ENCODE peak calls at places on chromosomes 2 and 18, in nine cellular contexts. V, K, L, U, N, H, B, A and Z are unnamed samples.

GRCh38 chr2:20229322-20230201 is 4.6 kb upstream of the SDC1 start:
- DNase-seq in B (no peak), U (no peak), N (peak; percentile 74), A (no peak), H (no peak), L (no peak), V (no peak), K (no peak), Z (no peak)

GRCh38 chr2:209610631-209611030 is 161.0 kb upstream of the UNC80 start:
- DNase-seq in U (no peak), L (no peak), H (no peak), N (no peak), B (no peak), A (no peak), V (no peak), K (no peak), Z (no peak)

GRCh38 chr2:105612049-105612448 is 132.7 kb upstream of the NCK2 start:
- DNase-seq in V (no peak), N (no peak), U (no peak), K (no peak), H (no peak), A (no peak), L (no peak), B (no peak), Z (no peak)

GRCh38 chr2:36800381-36800780 is 103.9 kb downstream of the VIT start:
- DNase-seq in U (no peak), K (no peak), A (no peak), N (no peak), L (no peak), V (no peak), B (no peak), H (no peak), Z (no peak)

GRCh38 chr2:109612991-109613921 is 510 bp downstream of the SEPTIN10 start:
- DNase-seq in U (peak; percentile 75), N (peak; percentile 72), B (peak; percentile 70), K (peak; percentile 55), H (peak; percentile 63), V (peak; percentile 41), A (no peak), L (peak; percentile 72), Z (peak; percentile 58)

GRCh38 chr2:54396107-54396506 is 60.0 kb upstream of the SPTBN1 start:
- DNase-seq in K (no peak), U (no peak), V (peak; percentile 22), B (peak; percentile 56), L (peak; percentile 81), H (no peak), N (peak; percentile 89), A (no peak), Z (peak; percentile 88)

GRCh38 chr2:219207254-219207883 is 787 bp downstream of the ZFAND2B start:
- DNase-seq in N (no peak), A (no peak), L (no peak), U (no peak), V (no peak), K (no peak), B (no peak), H (no peak), Z (no peak)

GRCh38 chr2:86305195-86305975 is 32.0 kb downstream of the REEP1 start:
- DNase-seq in K (no peak), H (no peak), U (no peak), L (no peak), N (no peak), B (no peak), A (no peak), V (no peak), Z (no peak)

GRCh38 chr2:109275120-109276040 is 146.4 kb downstream of the SH3RF3 start:
- DNase-seq in U (no peak), V (no peak), N (no peak), A (no peak), B (no peak), H (no peak), L (peak; percentile 83), K (no peak), Z (no peak)

GRCh38 chr2:102915128-102915527 is 153.3 kb downstream of the TMEM182 start:
- DNase-seq in L (no peak), U (no peak), V (peak; percentile 3), A (no peak), N (peak; percentile 59), K (no peak), B (peak; percentile 84), H (no peak), Z (no peak)

GRCh38 chr2:26616864-26617135 is 24.4 kb downstream of the CIB4 start:
- DNase-seq in U (no peak), V (no peak), A (no peak), K (no peak), B (no peak), H (no peak), N (no peak), L (no peak), Z (no peak)

GRCh38 chr2:216857131-216857550 is 2.7 kb downstream of the TNP1 start:
- DNase-seq in K (no peak), H (no peak), B (peak; percentile 56), N (peak; percentile 48), A (no peak), V (peak; percentile 72), U (no peak), L (no peak), Z (no peak)

GRCh38 chr2:25964891-25965290 is 17.4 kb downstream of the KIF3C start:
- DNase-seq in L (no peak), K (no peak), V (no peak), U (no peak), B (peak; percentile 75), H (no peak), A (no peak), N (no peak), Z (no peak)

GRCh38 chr2:35504419-35504818 is 851.2 kb upstream of the CRIM1 start:
- DNase-seq in N (no peak), U (no peak), A (no peak), K (no peak), H (no peak), B (no peak), L (no peak), V (no peak), Z (no peak)

GRCh38 chr2:217943379-217944321 is 59.1 kb downstream of the TNS1 start:
- DNase-seq in L (peak; percentile 57), K (peak; percentile 88), H (peak; percentile 75), V (peak; percentile 49), U (peak; percentile 91), B (peak; percentile 70), A (peak; percentile 68), N (peak; percentile 46), Z (peak; percentile 53)

GRCh38 chr2:156935611-156936010 is 321.9 kb upstream of the GALNT5 start:
- DNase-seq in U (no peak), H (no peak), B (peak; percentile 71), V (no peak), N (no peak), L (no peak), A (no peak), K (peak; percentile 8), Z (peak; percentile 28)

GRCh38 chr2:238420878-238421694 is 5.6 kb upstream of the ASB1 start:
- DNase-seq in A (no peak), U (no peak), L (peak; percentile 82), H (no peak), V (no peak), B (no peak), N (no peak), K (peak; percentile 41), Z (no peak)

GRCh38 chr2:159126653-159127052 is 158.2 kb downstream of the TANC1 start:
- DNase-seq in B (peak; percentile 97), U (no peak), L (no peak), H (no peak), A (no peak), N (peak; percentile 78), V (peak; percentile 67), K (no peak), Z (no peak)

GRCh38 chr2:143169105-143169504 is 39.9 kb downstream of the ARHGAP15 start:
- DNase-seq in K (peak; percentile 20), L (no peak), H (no peak), V (no peak), U (no peak), N (no peak), A (no peak), B (no peak), Z (peak; percentile 4)
- TF ChIP-seq CTCF in K (peak; percentile 31), L (no peak), H (no peak), V (no peak), U (no peak), N (no peak), A (no peak), B (no peak), Z (no peak)

GRCh38 chr18:11963991-11964484 is 17.3 kb upstream of the IMPA2 start:
- DNase-seq in N (peak; percentile 31), L (no peak), H (no peak), V (peak; percentile 60), K (peak; percentile 33), U (no peak), A (no peak), B (peak; percentile 43), Z (no peak)
- TF ChIP-seq CTCF in N (peak; percentile 19), L (no peak), H (no peak), V (peak; percentile 59), K (no peak), U (no peak), A (no peak), B (no peak), Z (no peak)

GRCh38 chr2:50148632-50149031 is 883.3 kb downstream of the NRXN1 start:
- DNase-seq in B (no peak), N (no peak), L (no peak), H (no peak), V (no peak), K (peak; percentile 32), A (no peak), U (no peak), Z (no peak)

DNA sequence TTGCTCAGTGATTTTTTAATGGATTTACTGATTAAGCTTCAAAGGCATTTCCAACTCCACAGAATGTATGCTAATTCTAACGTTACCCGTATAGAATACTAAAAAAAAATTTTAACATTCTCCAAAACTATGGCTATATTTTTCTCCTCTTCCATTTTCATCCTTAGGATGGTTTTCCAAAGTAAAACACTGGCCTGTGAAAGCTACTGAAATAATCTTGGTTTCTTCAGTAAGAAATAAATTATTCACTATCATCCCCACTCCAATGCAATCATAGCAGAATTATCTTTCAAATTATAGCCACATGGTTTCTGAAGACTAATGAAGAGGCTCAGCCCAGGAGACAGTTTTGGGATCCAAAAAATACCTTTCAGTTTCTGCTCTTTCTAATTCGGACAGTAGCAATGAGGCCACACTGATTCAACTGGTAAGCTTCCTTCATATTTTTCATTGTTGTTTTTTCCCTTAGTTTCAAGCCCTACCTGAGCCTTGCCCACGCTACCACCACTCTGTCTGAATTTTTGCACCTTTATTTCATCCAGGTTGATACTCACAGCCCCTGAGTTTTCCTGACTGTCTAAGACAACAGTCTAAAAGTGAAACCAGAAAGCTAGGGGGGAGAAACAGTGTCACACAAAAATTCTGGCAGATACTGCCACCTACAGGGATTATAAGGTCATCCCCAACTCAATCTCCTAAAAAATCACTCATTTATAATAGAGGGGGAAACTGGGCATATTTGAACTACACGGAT is 887.9 kb downstream of the NRXN1 start:
- DNase-seq in H (no peak), U (peak; percentile 10), N (peak; percentile 58), V (no peak), B (peak; percentile 28), K (peak; percentile 64), A (peak; percentile 3), L (peak; percentile 33), Z (peak; percentile 68)
- TF ChIP-seq CTCF in H (peak; percentile 27), U (peak; percentile 62), N (peak; percentile 69), V (peak; percentile 58), B (peak; percentile 28), K (peak; percentile 78), A (peak; percentile 84), L (peak; percentile 27), Z (peak; percentile 78)

DNA sequence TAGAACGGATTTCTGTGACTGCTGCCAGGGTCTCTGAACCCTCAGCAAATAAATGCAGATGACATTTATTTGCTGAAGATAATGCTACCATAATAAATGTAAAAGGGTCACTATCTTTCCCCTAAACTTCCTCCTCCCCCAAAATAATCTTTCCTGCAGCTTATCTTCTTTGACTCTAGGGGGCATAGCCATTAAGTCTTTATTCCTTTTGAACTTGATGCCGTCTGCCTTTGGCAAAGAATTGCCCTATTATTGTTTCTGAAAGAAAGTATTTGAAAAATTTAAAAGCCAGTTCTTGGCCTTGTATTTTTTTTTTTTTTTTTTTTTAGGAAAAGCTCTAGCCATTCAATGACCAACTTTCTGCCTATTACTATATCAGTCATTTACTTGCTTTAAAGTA is 63.5 kb upstream of the ACSL3 start:
- DNase-seq in B (peak; percentile 60), L (peak; percentile 48), K (peak; percentile 60), V (peak; percentile 48), N (peak; percentile 48), H (no peak), A (no peak), U (no peak), Z (peak; percentile 66)
- TF ChIP-seq CTCF in B (peak; percentile 45), L (peak; percentile 43), K (peak; percentile 63), V (peak; percentile 69), N (peak; percentile 65), H (peak; percentile 22), A (peak; percentile 62), U (peak; percentile 49), Z (peak; percentile 74)